ENCODE peak calls at places on chromosome 12, in four cellular contexts. One of them, this sample, is unnamed.

GRCh38 chr12:39122562-39123204 is 217.3 kb upstream of the CPNE8 start:
- DNase-seq in natural killer cell: no peak
- DNase-seq in neural crest cell: no peak
- DNase-seq in fibroblast of villous mesenchyme: no peak
- DNase-seq in this sample: no peak

GRCh38 chr12:55712154-55712553 is 3.7 kb upstream of the BLOC1S1 start:
- DNase-seq in fibroblast of villous mesenchyme: no peak
- DNase-seq in natural killer cell: no peak
- DNase-seq in neural crest cell: no peak
- DNase-seq in this sample: no peak

GRCh38 chr12:6769003-6769389 is 2.8 kb downstream of the PTMS start:
- DNase-seq in natural killer cell: no peak
- DNase-seq in fibroblast of villous mesenchyme: peak
- DNase-seq in neural crest cell: peak
- DNase-seq in this sample: no peak

GRCh38 chr12:108816652-108817335 is 40.6 kb downstream of the SSH1 start:
- DNase-seq in fibroblast of villous mesenchyme: no peak
- DNase-seq in natural killer cell: no peak
- DNase-seq in neural crest cell: no peak
- DNase-seq in this sample: no peak

GRCh38 chr12:96409734-96410133 is 9.5 kb upstream of the CDK17 start:
- DNase-seq in neural crest cell: no peak
- DNase-seq in fibroblast of villous mesenchyme: no peak
- DNase-seq in natural killer cell: no peak
- DNase-seq in this sample: no peak

GRCh38 chr12:49872781-49873181 is 29.9 kb upstream of the BCDIN3D start:
- DNase-seq in fibroblast of villous mesenchyme: peak
- DNase-seq in neural crest cell: no peak
- DNase-seq in natural killer cell: no peak
- DNase-seq in this sample: no peak

GRCh38 chr12:121468451-121468850 is 68.5 kb downstream of the RNF34 start:
- DNase-seq in fibroblast of villous mesenchyme: no peak
- DNase-seq in natural killer cell: no peak
- DNase-seq in neural crest cell: no peak
- DNase-seq in this sample: no peak

GRCh38 chr12:71938728-71939385 is at the start of gene TPH2:
- DNase-seq in natural killer cell: peak
- DNase-seq in neural crest cell: peak
- DNase-seq in fibroblast of villous mesenchyme: peak
- DNase-seq in this sample: peak

GRCh38 chr12:131223791-131224567 is 270.3 kb downstream of the ADGRD1 start:
- DNase-seq in natural killer cell: no peak
- DNase-seq in neural crest cell: no peak
- DNase-seq in fibroblast of villous mesenchyme: no peak
- DNase-seq in this sample: peak

GRCh38 chr12:120199025-120199424 is 1.9 kb downstream of the RPLP0 start:
- DNase-seq in fibroblast of villous mesenchyme: no peak
- DNase-seq in natural killer cell: no peak
- DNase-seq in neural crest cell: no peak
- DNase-seq in this sample: no peak

GRCh38 chr12:414841-415240 is 13.4 kb downstream of the CCDC77 start:
- DNase-seq in fibroblast of villous mesenchyme: no peak
- DNase-seq in neural crest cell: no peak
- DNase-seq in natural killer cell: no peak
- DNase-seq in this sample: no peak

GRCh38 chr12:73833746-73834145 is 703.9 kb upstream of the ATXN7L3B start:
- DNase-seq in natural killer cell: no peak
- DNase-seq in fibroblast of villous mesenchyme: no peak
- DNase-seq in neural crest cell: no peak
- DNase-seq in this sample: no peak

GRCh38 chr12:105671720-105672119 is 341.2 kb downstream of the C12orf75 start:
- DNase-seq in fibroblast of villous mesenchyme: peak
- DNase-seq in neural crest cell: no peak
- DNase-seq in natural killer cell: no peak
- DNase-seq in this sample: no peak

GRCh38 chr12:117821480-117822175 is 147.2 kb downstream of the KSR2 start:
- DNase-seq in natural killer cell: no peak
- DNase-seq in neural crest cell: no peak
- DNase-seq in fibroblast of villous mesenchyme: no peak
- DNase-seq in this sample: no peak

GRCh38 chr12:67018105-67018504 is 251.1 kb upstream of the CAND1 start:
- DNase-seq in natural killer cell: no peak
- DNase-seq in neural crest cell: no peak
- DNase-seq in fibroblast of villous mesenchyme: no peak
- DNase-seq in this sample: no peak

GRCh38 chr12:67237231-67237630 is 31.9 kb upstream of the CAND1 start:
- DNase-seq in fibroblast of villous mesenchyme: no peak
- DNase-seq in neural crest cell: peak
- DNase-seq in natural killer cell: no peak
- DNase-seq in this sample: no peak

GRCh38 chr12:113214938-113215400 is 6.3 kb upstream of the TPCN1 start:
- DNase-seq in fibroblast of villous mesenchyme: peak
- DNase-seq in natural killer cell: no peak
- DNase-seq in neural crest cell: no peak
- DNase-seq in this sample: no peak

GRCh38 chr12:4649358-4649661 is 396 bp downstream of the NDUFA9 start:
- DNase-seq in neural crest cell: no peak
- DNase-seq in fibroblast of villous mesenchyme: no peak
- DNase-seq in natural killer cell: no peak
- DNase-seq in this sample: no peak

GRCh38 chr12:110743571-110744093 is 941 bp upstream of the PPP1CC start:
- DNase-seq in fibroblast of villous mesenchyme: peak
- DNase-seq in natural killer cell: no peak
- DNase-seq in neural crest cell: peak
- DNase-seq in this sample: no peak

GRCh38 chr12:109121346-109121880 is 5.0 kb downstream of the ACACB start:
- DNase-seq in fibroblast of villous mesenchyme: no peak
- DNase-seq in neural crest cell: no peak
- DNase-seq in natural killer cell: no peak
- DNase-seq in this sample: no peak

GRCh38 chr12:90163975-90164374 is 455.3 kb upstream of the ATP2B1 start:
- DNase-seq in fibroblast of villous mesenchyme: no peak
- DNase-seq in neural crest cell: no peak
- DNase-seq in natural killer cell: no peak
- DNase-seq in this sample: peak

GRCh38 chr12:9113987-9114309 is 1.8 kb downstream of the A2M start:
- DNase-seq in fibroblast of villous mesenchyme: no peak
- DNase-seq in neural crest cell: no peak
- DNase-seq in natural killer cell: no peak
- DNase-seq in this sample: no peak

GRCh38 chr12:46224401-46224800 is 44.4 kb downstream of the SLC38A1 start:
- DNase-seq in fibroblast of villous mesenchyme: no peak
- DNase-seq in neural crest cell: no peak
- DNase-seq in natural killer cell: no peak
- DNase-seq in this sample: no peak

GRCh38 chr12:1645819-1646218 is 16.8 kb downstream of the WNT5B start:
- DNase-seq in fibroblast of villous mesenchyme: no peak
- DNase-seq in neural crest cell: no peak
- DNase-seq in natural killer cell: no peak
- DNase-seq in this sample: no peak

GRCh38 chr12:127165567-127166392 is 1101.2 kb upstream of the TMEM132C start:
- DNase-seq in neural crest cell: peak
- DNase-seq in fibroblast of villous mesenchyme: peak
- DNase-seq in natural killer cell: peak
- DNase-seq in this sample: peak

GRCh38 chr12:65430571-65431306 is 152.3 kb downstream of the MSRB3 start:
- DNase-seq in fibroblast of villous mesenchyme: no peak
- DNase-seq in natural killer cell: no peak
- DNase-seq in neural crest cell: no peak
- DNase-seq in this sample: no peak

GRCh38 chr12:4106617-4107016 is 166.9 kb upstream of the CCND2 start:
- DNase-seq in neural crest cell: no peak
- DNase-seq in natural killer cell: no peak
- DNase-seq in fibroblast of villous mesenchyme: no peak
- DNase-seq in this sample: no peak

GRCh38 chr12:101040936-101041335 is 169.1 kb downstream of the SLC5A8 start:
- DNase-seq in neural crest cell: no peak
- DNase-seq in fibroblast of villous mesenchyme: peak
- DNase-seq in natural killer cell: no peak
- DNase-seq in this sample: no peak

GRCh38 chr12:93007539-93007938 is 78.4 kb upstream of the EEA1 start:
- DNase-seq in natural killer cell: no peak
- DNase-seq in fibroblast of villous mesenchyme: no peak
- DNase-seq in neural crest cell: no peak
- DNase-seq in this sample: no peak

GRCh38 chr12:92140919-92141536 is 4.6 kb downstream of the BTG1 start:
- DNase-seq in natural killer cell: no peak
- DNase-seq in fibroblast of villous mesenchyme: no peak
- DNase-seq in neural crest cell: no peak
- DNase-seq in this sample: no peak

DNA sequence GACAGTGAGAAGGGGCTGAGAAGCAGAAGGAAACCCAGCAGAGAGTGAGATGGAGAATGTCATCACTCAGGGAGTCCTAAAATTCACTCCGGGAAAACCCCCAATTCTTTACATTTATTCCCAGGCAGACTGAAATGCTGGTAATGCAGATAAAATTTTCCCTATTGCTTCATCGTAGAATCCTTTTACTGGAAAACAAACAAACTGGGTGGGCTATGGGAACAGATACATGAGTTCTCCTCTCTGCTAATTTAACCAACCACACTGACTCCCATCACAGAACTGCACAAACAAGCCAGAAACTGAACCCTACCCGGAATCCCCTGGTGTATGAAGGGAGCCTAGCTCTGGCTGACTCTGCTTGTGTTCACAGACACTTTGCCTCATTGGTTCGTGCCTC is 20.9 kb downstream of the HEBP1 start:
- DNase-seq in neural crest cell: no peak
- DNase-seq in fibroblast of villous mesenchyme: peak
- DNase-seq in natural killer cell: no peak
- DNase-seq in this sample: no peak
- TF ChIP-seq CTCF in neural crest cell: no peak
- TF ChIP-seq CTCF in fibroblast of villous mesenchyme: no peak
- TF ChIP-seq CTCF in natural killer cell: no peak
- TF ChIP-seq CTCF in this sample: no peak

GRCh38 chr12:97502600-97502999 is 40.0 kb downstream of the RMST start:
- DNase-seq in natural killer cell: no peak
- DNase-seq in fibroblast of villous mesenchyme: no peak
- DNase-seq in neural crest cell: no peak
- DNase-seq in this sample: no peak
- TF ChIP-seq CTCF in natural killer cell: no peak
- TF ChIP-seq CTCF in fibroblast of villous mesenchyme: no peak
- TF ChIP-seq CTCF in neural crest cell: no peak
- TF ChIP-seq CTCF in this sample: no peak

DNA sequence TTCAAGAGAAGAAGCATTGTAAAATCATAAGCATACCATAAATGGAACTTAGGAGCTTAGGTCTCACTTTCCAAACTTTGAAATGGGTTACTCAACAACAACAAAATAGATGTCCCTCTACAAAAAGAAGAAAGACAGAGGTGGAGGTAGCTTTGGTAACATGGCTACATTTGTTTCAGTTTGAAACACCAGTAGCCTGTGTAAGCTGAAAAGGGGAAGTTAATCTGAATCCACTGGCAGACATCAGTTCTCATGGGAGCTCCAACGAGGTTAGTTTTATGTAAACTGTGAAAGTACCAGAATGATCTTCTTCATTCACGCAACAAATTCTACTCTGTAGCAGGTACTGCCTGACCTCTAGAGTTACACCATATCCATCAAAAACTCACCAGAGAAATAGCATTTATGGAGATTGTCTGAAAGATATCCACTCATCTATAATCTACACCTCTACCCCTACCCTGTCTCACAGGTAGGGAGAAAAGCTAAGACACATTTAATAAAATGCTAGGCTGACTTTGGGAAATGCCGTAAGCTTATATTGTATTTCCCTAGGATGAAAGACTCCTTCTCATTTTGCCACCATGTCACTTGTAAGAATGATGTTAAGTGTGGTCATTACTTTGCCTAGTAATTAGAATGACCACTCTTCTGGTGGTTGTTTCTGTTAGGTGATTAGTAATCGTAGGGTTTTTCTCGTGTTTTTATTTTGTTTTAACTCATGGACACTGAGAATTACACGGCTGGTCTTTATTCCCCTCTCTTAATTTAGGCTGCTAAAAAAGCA is 224.1 kb downstream of the ASCL1 start:
- DNase-seq in fibroblast of villous mesenchyme: no peak
- DNase-seq in neural crest cell: no peak
- DNase-seq in natural killer cell: no peak
- DNase-seq in this sample: peak
- TF ChIP-seq CTCF in fibroblast of villous mesenchyme: no peak
- TF ChIP-seq CTCF in neural crest cell: no peak
- TF ChIP-seq CTCF in natural killer cell: no peak
- TF ChIP-seq CTCF in this sample: no peak

GRCh38 chr12:78447373-78447772 is 417.2 kb upstream of the SYT1 start:
- DNase-seq in fibroblast of villous mesenchyme: no peak
- DNase-seq in natural killer cell: no peak
- DNase-seq in neural crest cell: no peak
- DNase-seq in this sample: no peak
- TF ChIP-seq CTCF in fibroblast of villous mesenchyme: no peak
- TF ChIP-seq CTCF in natural killer cell: no peak
- TF ChIP-seq CTCF in neural crest cell: no peak
- TF ChIP-seq CTCF in this sample: no peak

DNA sequence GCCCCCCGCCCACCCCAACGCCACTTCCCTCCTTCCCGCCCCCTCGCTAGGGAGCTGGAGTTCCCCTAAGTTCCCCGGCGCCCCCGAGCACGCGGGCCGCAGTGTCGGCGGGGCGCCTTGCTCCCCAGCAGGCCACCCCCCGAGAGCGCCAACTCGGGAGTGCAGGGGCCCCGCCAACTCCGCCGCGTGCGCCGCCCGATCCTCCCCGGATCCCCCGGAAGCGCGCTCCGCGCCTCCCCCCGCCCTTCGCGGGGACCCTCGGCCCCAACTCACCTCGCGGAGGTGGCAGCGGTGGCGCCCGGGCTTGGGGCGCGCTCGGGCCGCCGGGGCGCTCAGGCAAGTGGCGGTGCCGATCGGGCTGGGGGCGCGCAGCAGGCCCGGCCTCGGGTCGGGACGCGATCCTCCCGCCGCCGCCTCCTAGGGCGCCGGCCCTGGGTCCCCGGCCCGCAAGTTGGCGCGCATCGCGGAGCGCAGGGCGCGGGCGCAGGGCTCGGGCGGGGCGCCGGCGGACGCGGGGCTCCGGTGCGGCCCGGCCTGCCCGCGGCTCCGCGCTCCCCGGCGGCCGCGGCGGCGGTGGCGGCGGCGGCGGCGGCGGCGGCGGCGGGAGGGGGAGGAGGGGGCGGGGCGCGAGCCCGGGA is at the start of gene NCOR2:
- DNase-seq in fibroblast of villous mesenchyme: no peak
- DNase-seq in neural crest cell: peak
- DNase-seq in natural killer cell: peak
- DNase-seq in this sample: peak
- TF ChIP-seq CTCF in fibroblast of villous mesenchyme: no peak
- TF ChIP-seq CTCF in neural crest cell: peak
- TF ChIP-seq CTCF in natural killer cell: no peak
- TF ChIP-seq CTCF in this sample: no peak

This sample was measured in GM20000.